ENCODE peak calls at places on chromosomes 12 and 14, in four cellular contexts. C is sigmoid colon, Q is upper lobe of left lung, N is suprapubic skin. G is an unnamed sample.

GRCh38 chr14:77861201-77861600 is 61.3 kb downstream of the ADCK1 start:
- DNase-seq in N (no peak), Q (no peak), C (no peak), G (no peak)

GRCh38 chr14:22382395-22382794 is 206.6 kb downstream of the DAD1 start:
- DNase-seq in N (no peak), Q (no peak), C (no peak), G (no peak)

GRCh38 chr12:65832217-65832616 is 7.9 kb downstream of the HMGA2 start:
- DNase-seq in C (no peak), Q (no peak), N (no peak), G (no peak)

GRCh38 chr12:6790496-6791150 is 1.3 kb downstream of the CD4 start:
- DNase-seq in C (no peak), Q (no peak), N (no peak), G (no peak)

GRCh38 chr14:62126885-62127478 is 364.8 kb downstream of the SNAPC1 start:
- DNase-seq in C (no peak), Q (no peak), N (no peak), G (no peak)

GRCh38 chr14:55701638-55702037 is 121.6 kb downstream of the KTN1 start:
- DNase-seq in N (no peak), C (no peak), Q (no peak), G (no peak)

GRCh38 chr14:34971381-34971780 is 11.4 kb upstream of the SRP54 start:
- DNase-seq in N (no peak), C (no peak), Q (no peak), G (no peak)

GRCh38 chr12:89731614-89732013 is 23.0 kb upstream of the ATP2B1 start:
- DNase-seq in C (no peak), N (no peak), Q (no peak), G (no peak)

GRCh38 chr14:35341454-35342159 is 49.4 kb downstream of the PSMA6 start:
- DNase-seq in Q (peak; percentile 99), C (peak; percentile 99), N (peak; percentile 97), G (peak; percentile 97)

GRCh38 chr12:69966409-69966808 is 141.4 kb downstream of the MYRFL start:
- DNase-seq in C (peak; percentile 71), N (no peak), Q (no peak), G (peak; percentile 27)

GRCh38 chr14:100374270-100374669 is 51.1 kb downstream of the SLC25A47 start:
- DNase-seq in Q (no peak), N (no peak), C (no peak), G (no peak)
- H3K4me3 ChIP-seq in Q (peak overlapping the region; percentile 91), N (peak overlapping the region; percentile 91), C (peak overlapping the region; percentile 67), G (no peak overlapping the region)

DNA sequence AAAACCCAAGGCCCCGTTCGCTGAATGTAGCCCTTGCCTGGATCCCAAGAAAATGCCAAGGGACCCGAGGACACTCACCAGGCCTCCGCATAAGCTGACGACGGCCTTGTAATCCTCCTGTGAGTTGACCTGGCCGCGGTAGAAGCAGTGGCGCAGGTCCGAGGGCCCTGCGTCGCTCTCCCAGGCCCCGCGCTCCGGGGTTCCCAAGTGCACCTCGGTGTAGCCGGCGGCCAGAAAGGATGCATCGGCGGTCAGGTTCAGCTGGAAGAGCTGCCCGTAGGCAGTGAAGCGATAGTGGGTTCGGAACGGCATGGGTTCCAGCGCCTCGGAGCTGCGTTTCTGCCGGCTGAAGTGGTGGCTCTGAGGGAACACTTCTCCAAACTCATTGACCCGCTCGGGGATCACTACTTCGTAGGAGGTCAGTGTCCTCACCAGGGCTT is 1.2 kb downstream of the ADAMTS20 start:
- DNase-seq in N (no peak), C (no peak), Q (no peak), G (no peak)
- TF ChIP-seq POLR2AphosphoS5 in N (no peak), C (no peak), Q (no peak), G (no peak)

GRCh38 chr14:52553671-52554575 is 1.3 kb downstream of the GPR137C start:
- DNase-seq in Q (peak; percentile 91), C (peak; percentile 94), N (peak; percentile 91), G (peak; percentile 91)
- H3K27ac ChIP-seq in Q (peak overlapping the region; percentile 28), C (peak overlapping the region; percentile 95), N (no peak overlapping the region), G (peak overlapping the region; percentile 99)

GRCh38 chr12:71849109-71849851 is 9.7 kb downstream of the TBC1D15 start:
- DNase-seq in C (no peak), Q (no peak), N (no peak), G (no peak)

GRCh38 chr12:71846322-71846940 is 6.9 kb downstream of the TBC1D15 start:
- DNase-seq in C (no peak), N (no peak), Q (no peak), G (no peak)

GRCh38 chr12:71848212-71848611 is 8.7 kb downstream of the TBC1D15 start:
- DNase-seq in C (no peak), Q (no peak), N (no peak), G (no peak)
- H3K4me3 ChIP-seq in C (no peak overlapping the region), Q (no peak overlapping the region), N (no peak overlapping the region), G (no peak overlapping the region)

GRCh38 chr14:91985008-91985407 is 37.5 kb upstream of the FBLN5 start:
- DNase-seq in C (no peak), N (no peak), Q (no peak), G (no peak)
- TF ChIP-seq POLR2AphosphoS5 in C (peak; percentile 61), N (no peak), Q (no peak), G (no peak)

DNA sequence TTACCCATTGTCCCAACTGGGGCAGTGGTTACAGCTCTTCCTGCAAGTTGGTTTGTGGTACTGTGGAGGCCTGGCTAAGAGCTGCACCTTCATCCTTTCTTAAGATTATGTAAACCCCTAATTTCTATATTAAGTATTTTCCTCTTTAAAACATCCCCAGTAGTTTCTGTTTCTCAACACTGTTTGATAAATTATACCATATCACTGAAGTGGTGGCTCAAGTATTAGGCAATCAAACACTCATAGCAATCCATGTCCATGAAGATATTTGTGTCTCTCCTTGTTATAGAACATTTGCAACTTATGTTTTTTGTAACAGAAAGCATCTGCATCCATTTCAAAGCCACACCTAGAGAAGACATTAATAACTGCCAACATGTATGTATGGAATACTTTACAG is 31.8 kb downstream of the ATXN3 start:
- DNase-seq in C (no peak), N (no peak), Q (no peak), G (no peak)
- H3K27ac ChIP-seq in C (no peak overlapping the region), N (no peak overlapping the region), Q (no peak overlapping the region), G (no peak overlapping the region)

GRCh38 chr14:98062083-98062482 is 1209.9 kb downstream of the BCL11B start:
- DNase-seq in Q (no peak), N (no peak), C (no peak), G (no peak)

GRCh38 chr14:98059106-98059505 is 1212.9 kb downstream of the BCL11B start:
- DNase-seq in N (no peak), Q (no peak), C (no peak), G (no peak)

DNA sequence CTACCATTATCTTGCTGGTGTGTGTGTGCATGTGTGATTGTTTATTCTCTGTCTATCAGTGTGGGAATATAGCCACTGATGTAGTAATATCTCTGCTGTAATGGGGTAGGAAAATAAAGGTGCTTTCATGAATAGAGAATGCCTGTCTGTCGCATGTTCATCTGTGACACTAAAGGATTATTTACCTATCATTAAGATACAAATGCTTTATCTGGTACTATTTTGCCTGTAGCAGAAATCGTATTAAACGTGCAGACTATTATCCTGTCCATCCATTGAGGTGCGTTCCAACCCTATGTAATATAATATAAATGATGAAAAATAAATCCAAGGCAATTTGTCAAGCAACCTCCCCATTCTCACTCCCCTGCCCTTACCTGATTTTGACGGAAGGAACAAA is 1215.1 kb downstream of the BCL11B start:
- DNase-seq in Q (no peak), C (no peak), N (no peak), G (no peak)
- H3K4me3 ChIP-seq in Q (no peak overlapping the region), C (no peak overlapping the region), N (no peak overlapping the region), G (no peak overlapping the region)

GRCh38 chr14:75989134-75989533 is 3.6 kb downstream of the IFT43 start:
- DNase-seq in N (no peak), Q (no peak), C (peak; percentile 84), G (peak; percentile 20)
- TF ChIP-seq POLR2AphosphoS5 in N (peak; percentile 56), Q (peak; percentile 97), C (peak; percentile 56), G (peak; percentile 55)

GRCh38 chr14:65069874-65070709 is 32.2 kb downstream of the MAX start:
- DNase-seq in N (no peak), Q (peak; percentile 76), C (no peak), G (peak; percentile 87)
- H3K27ac ChIP-seq in N (peak overlapping the region; percentile 73), Q (peak overlapping the region; percentile 0), C (no peak overlapping the region), G (peak overlapping the region; percentile 73)